ENCODE peak calls at places on chromosomes 6 and 20, in eight cellular contexts. One of them, this sample, is unnamed.

GRCh38 chr6:117907600-117908245 is 659 bp downstream of the SLC35F1 start:
- DNase-seq in left kidney: peak
- DNase-seq in activated T-helper 1 cell treated with Interleukin-2 at 50 U/mL for 16 hours: no peak
- DNase-seq in osteocyte: no peak
- DNase-seq in NCI-H460: no peak
- DNase-seq in A673: peak
- DNase-seq in GM03348: peak
- DNase-seq in AG04450: no peak
- DNase-seq in this sample: no peak

GRCh38 chr6:44400572-44400971 is 13.1 kb downstream of the CDC5L start:
- DNase-seq in osteocyte: no peak
- DNase-seq in left kidney: no peak
- DNase-seq in activated T-helper 1 cell treated with Interleukin-2 at 50 U/mL for 16 hours: no peak
- DNase-seq in A673: no peak
- DNase-seq in GM03348: no peak
- DNase-seq in AG04450: no peak
- DNase-seq in NCI-H460: no peak
- DNase-seq in this sample: no peak

GRCh38 chr6:31354248-31354647 is 2.7 kb downstream of the HLA-B start:
- DNase-seq in A673: no peak
- DNase-seq in AG04450: no peak
- DNase-seq in GM03348: no peak
- DNase-seq in left kidney: no peak
- DNase-seq in activated T-helper 1 cell treated with Interleukin-2 at 50 U/mL for 16 hours: no peak
- DNase-seq in osteocyte: no peak
- DNase-seq in NCI-H460: no peak
- DNase-seq in this sample: no peak

GRCh38 chr6:6749791-6750434 is 161.4 kb downstream of the LY86 start:
- DNase-seq in AG04450: peak
- DNase-seq in activated T-helper 1 cell treated with Interleukin-2 at 50 U/mL for 16 hours: no peak
- DNase-seq in GM03348: peak
- DNase-seq in NCI-H460: peak
- DNase-seq in osteocyte: no peak
- DNase-seq in A673: peak
- DNase-seq in left kidney: peak
- DNase-seq in this sample: peak

GRCh38 chr6:20610636-20611200 is 76.5 kb downstream of the CDKAL1 start:
- DNase-seq in left kidney: no peak
- DNase-seq in NCI-H460: no peak
- DNase-seq in osteocyte: no peak
- DNase-seq in AG04450: no peak
- DNase-seq in activated T-helper 1 cell treated with Interleukin-2 at 50 U/mL for 16 hours: no peak
- DNase-seq in A673: no peak
- DNase-seq in GM03348: peak
- DNase-seq in this sample: peak

GRCh38 chr20:59748555-59749292 is 144.4 kb downstream of the PHACTR3 start:
- DNase-seq in A673: no peak
- DNase-seq in AG04450: no peak
- DNase-seq in NCI-H460: no peak
- DNase-seq in osteocyte: no peak
- DNase-seq in GM03348: peak
- DNase-seq in left kidney: no peak
- DNase-seq in activated T-helper 1 cell treated with Interleukin-2 at 50 U/mL for 16 hours: no peak
- DNase-seq in this sample: no peak

GRCh38 chr6:12324096-12324495 is 33.9 kb downstream of the EDN1 start:
- DNase-seq in GM03348: peak
- DNase-seq in left kidney: no peak
- DNase-seq in osteocyte: peak
- DNase-seq in AG04450: no peak
- DNase-seq in A673: no peak
- DNase-seq in activated T-helper 1 cell treated with Interleukin-2 at 50 U/mL for 16 hours: no peak
- DNase-seq in NCI-H460: peak
- DNase-seq in this sample: peak

GRCh38 chr6:42138630-42139619 is 3.5 kb downstream of the C6orf132 start:
- DNase-seq in NCI-H460: no peak
- DNase-seq in GM03348: no peak
- DNase-seq in left kidney: peak
- DNase-seq in A673: peak
- DNase-seq in osteocyte: no peak
- DNase-seq in activated T-helper 1 cell treated with Interleukin-2 at 50 U/mL for 16 hours: no peak
- DNase-seq in AG04450: no peak
- DNase-seq in this sample: no peak

GRCh38 chr6:7467007-7467897 is 74.2 kb upstream of the DSP start:
- DNase-seq in osteocyte: no peak
- DNase-seq in activated T-helper 1 cell treated with Interleukin-2 at 50 U/mL for 16 hours: no peak
- DNase-seq in NCI-H460: no peak
- DNase-seq in left kidney: peak
- DNase-seq in A673: no peak
- DNase-seq in AG04450: no peak
- DNase-seq in GM03348: no peak
- DNase-seq in this sample: peak

This sample was measured in choroid plexus epithelial cell.